ENCODE peak calls at places on chromosomes 16 and 17, in six cellular contexts. One of them, this sample, is unnamed.

GRCh38 chr16:868846-869822 is 68.6 kb upstream of the GNG13 start:
- DNase-seq in sigmoid colon: peak; percentile 53
- DNase-seq in heart left ventricle: peak; percentile 21
- DNase-seq in thoracic aorta: no peak
- DNase-seq in colonic mucosa: no peak
- DNase-seq in CD4-positive, alpha-beta memory T cell: no peak
- DNase-seq in this sample: peak; percentile 44

GRCh38 chr17:16879686-16880085 is 92.2 kb downstream of the TNFRSF13B start:
- DNase-seq in sigmoid colon: no peak
- DNase-seq in heart left ventricle: no peak
- DNase-seq in thoracic aorta: no peak
- DNase-seq in colonic mucosa: no peak
- DNase-seq in CD4-positive, alpha-beta memory T cell: no peak
- DNase-seq in this sample: no peak

GRCh38 chr16:48537275-48537674 is 72.7 kb downstream of the N4BP1 start:
- DNase-seq in sigmoid colon: peak; percentile 67
- DNase-seq in heart left ventricle: no peak
- DNase-seq in thoracic aorta: no peak
- DNase-seq in colonic mucosa: no peak
- DNase-seq in CD4-positive, alpha-beta memory T cell: no peak
- DNase-seq in this sample: no peak

GRCh38 chr16:50497592-50497991 is 50.6 kb upstream of the NKD1 start:
- DNase-seq in sigmoid colon: no peak
- DNase-seq in heart left ventricle: no peak
- DNase-seq in thoracic aorta: peak; percentile 23
- DNase-seq in colonic mucosa: no peak
- DNase-seq in CD4-positive, alpha-beta memory T cell: no peak
- DNase-seq in this sample: no peak

GRCh38 chr17:31549121-31549524 is 157.6 kb downstream of the RAB11FIP4 start:
- DNase-seq in sigmoid colon: no peak
- DNase-seq in heart left ventricle: no peak
- DNase-seq in thoracic aorta: no peak
- DNase-seq in colonic mucosa: no peak
- DNase-seq in CD4-positive, alpha-beta memory T cell: no peak
- DNase-seq in this sample: no peak

GRCh38 chr17:81966343-81967243 is 5.6 kb upstream of the NOTUM start:
- DNase-seq in sigmoid colon: peak; percentile 80
- DNase-seq in heart left ventricle: peak; percentile 75
- DNase-seq in thoracic aorta: no peak
- DNase-seq in colonic mucosa: peak; percentile 67
- DNase-seq in CD4-positive, alpha-beta memory T cell: no peak
- DNase-seq in this sample: peak; percentile 90

GRCh38 chr17:81302861-81303326 is 7.8 kb upstream of the SLC38A10 start:
- DNase-seq in sigmoid colon: no peak
- DNase-seq in heart left ventricle: no peak
- DNase-seq in thoracic aorta: no peak
- DNase-seq in colonic mucosa: no peak
- DNase-seq in CD4-positive, alpha-beta memory T cell: no peak
- DNase-seq in this sample: no peak

GRCh38 chr17:28326114-28326513 is 7.1 kb downstream of the TMEM97 start:
- DNase-seq in sigmoid colon: peak; percentile 9
- DNase-seq in heart left ventricle: no peak
- DNase-seq in thoracic aorta: no peak
- DNase-seq in colonic mucosa: no peak
- DNase-seq in CD4-positive, alpha-beta memory T cell: no peak
- DNase-seq in this sample: no peak

GRCh38 chr17:12627177-12627629 is 38.5 kb upstream of the MYOCD start:
- DNase-seq in sigmoid colon: peak; percentile 75
- DNase-seq in heart left ventricle: peak; percentile 44
- DNase-seq in thoracic aorta: peak; percentile 89
- DNase-seq in colonic mucosa: no peak
- DNase-seq in CD4-positive, alpha-beta memory T cell: no peak
- DNase-seq in this sample: no peak

GRCh38 chr17:29133146-29133713 is 47.0 kb downstream of the MYO18A start:
- DNase-seq in sigmoid colon: no peak
- DNase-seq in heart left ventricle: peak; percentile 86
- DNase-seq in thoracic aorta: peak; percentile 64
- DNase-seq in colonic mucosa: no peak
- DNase-seq in CD4-positive, alpha-beta memory T cell: no peak
- DNase-seq in this sample: peak; percentile 52

GRCh38 chr16:3007957-3008748 is 4.6 kb upstream of the CLDN9 start:
- DNase-seq in sigmoid colon: no peak
- DNase-seq in heart left ventricle: no peak
- DNase-seq in thoracic aorta: no peak
- DNase-seq in colonic mucosa: no peak
- DNase-seq in CD4-positive, alpha-beta memory T cell: peak; percentile 22
- DNase-seq in this sample: no peak

GRCh38 chr16:25941800-25942558 is 250.2 kb downstream of the HS3ST4 start:
- DNase-seq in sigmoid colon: no peak
- DNase-seq in heart left ventricle: no peak
- DNase-seq in thoracic aorta: no peak
- DNase-seq in colonic mucosa: no peak
- DNase-seq in CD4-positive, alpha-beta memory T cell: no peak
- DNase-seq in this sample: no peak

GRCh38 chr17:9179602-9180001 is 158.3 kb downstream of the NTN1 start:
- DNase-seq in sigmoid colon: no peak
- DNase-seq in heart left ventricle: no peak
- DNase-seq in thoracic aorta: no peak
- DNase-seq in colonic mucosa: no peak
- DNase-seq in CD4-positive, alpha-beta memory T cell: no peak
- DNase-seq in this sample: no peak

GRCh38 chr17:4777969-4778760 is 6.5 kb downstream of the TM4SF5 start:
- DNase-seq in sigmoid colon: no peak
- DNase-seq in heart left ventricle: no peak
- DNase-seq in thoracic aorta: no peak
- DNase-seq in colonic mucosa: no peak
- DNase-seq in CD4-positive, alpha-beta memory T cell: no peak
- DNase-seq in this sample: no peak

GRCh38 chr17:80387071-80387470 is 27.9 kb upstream of the ENDOV start:
- DNase-seq in sigmoid colon: no peak
- DNase-seq in heart left ventricle: no peak
- DNase-seq in thoracic aorta: no peak
- DNase-seq in colonic mucosa: no peak
- DNase-seq in CD4-positive, alpha-beta memory T cell: no peak
- DNase-seq in this sample: no peak

GRCh38 chr16:68954871-68955635 is 111.7 kb downstream of the TANGO6 start:
- DNase-seq in sigmoid colon: no peak
- DNase-seq in heart left ventricle: no peak
- DNase-seq in thoracic aorta: no peak
- DNase-seq in colonic mucosa: no peak
- DNase-seq in CD4-positive, alpha-beta memory T cell: no peak
- DNase-seq in this sample: no peak

GRCh38 chr16:27365142-27366089 is 36.6 kb upstream of the IL21R start:
- DNase-seq in sigmoid colon: no peak
- DNase-seq in heart left ventricle: no peak
- DNase-seq in thoracic aorta: no peak
- DNase-seq in colonic mucosa: no peak
- DNase-seq in CD4-positive, alpha-beta memory T cell: no peak
- DNase-seq in this sample: no peak

GRCh38 chr16:9134306-9134705 is 42.9 kb downstream of the HAPSTR1 start:
- DNase-seq in sigmoid colon: peak; percentile 35
- DNase-seq in heart left ventricle: no peak
- DNase-seq in thoracic aorta: no peak
- DNase-seq in colonic mucosa: no peak
- DNase-seq in CD4-positive, alpha-beta memory T cell: no peak
- DNase-seq in this sample: no peak

GRCh38 chr16:17836868-17837602 is 366.3 kb upstream of the XYLT1 start:
- DNase-seq in sigmoid colon: no peak
- DNase-seq in heart left ventricle: no peak
- DNase-seq in thoracic aorta: no peak
- DNase-seq in colonic mucosa: no peak
- DNase-seq in CD4-positive, alpha-beta memory T cell: no peak
- DNase-seq in this sample: no peak

GRCh38 chr17:46727572-46728348 is 90.7 kb downstream of the WNT3 start:
- DNase-seq in sigmoid colon: no peak
- DNase-seq in heart left ventricle: no peak
- DNase-seq in thoracic aorta: no peak
- DNase-seq in colonic mucosa: no peak
- DNase-seq in CD4-positive, alpha-beta memory T cell: no peak
- DNase-seq in this sample: no peak

GRCh38 chr17:63434951-63435571 is 11.0 kb downstream of the CYB561 start:
- DNase-seq in sigmoid colon: peak; percentile 81
- DNase-seq in heart left ventricle: peak; percentile 88
- DNase-seq in thoracic aorta: peak; percentile 45
- DNase-seq in colonic mucosa: peak; percentile 88
- DNase-seq in CD4-positive, alpha-beta memory T cell: peak; percentile 70
- DNase-seq in this sample: peak; percentile 87

GRCh38 chr16:66382171-66382965 is 15.9 kb downstream of the CDH5 start:
- DNase-seq in sigmoid colon: peak; percentile 50
- DNase-seq in heart left ventricle: peak; percentile 64
- DNase-seq in thoracic aorta: no peak
- DNase-seq in colonic mucosa: no peak
- DNase-seq in CD4-positive, alpha-beta memory T cell: no peak
- DNase-seq in this sample: peak; percentile 59

GRCh38 chr16:66380421-66380820 is 13.9 kb downstream of the CDH5 start:
- DNase-seq in sigmoid colon: no peak
- DNase-seq in heart left ventricle: no peak
- DNase-seq in thoracic aorta: no peak
- DNase-seq in colonic mucosa: no peak
- DNase-seq in CD4-positive, alpha-beta memory T cell: no peak
- DNase-seq in this sample: no peak

GRCh38 chr16:66382966-66383299 is 16.4 kb downstream of the CDH5 start:
- DNase-seq in sigmoid colon: no peak
- DNase-seq in heart left ventricle: no peak
- DNase-seq in thoracic aorta: no peak
- DNase-seq in colonic mucosa: no peak
- DNase-seq in CD4-positive, alpha-beta memory T cell: no peak
- DNase-seq in this sample: no peak

GRCh38 chr16:66383551-66383950 is 17.1 kb downstream of the CDH5 start:
- DNase-seq in sigmoid colon: peak; percentile 56
- DNase-seq in heart left ventricle: no peak
- DNase-seq in thoracic aorta: no peak
- DNase-seq in colonic mucosa: no peak
- DNase-seq in CD4-positive, alpha-beta memory T cell: no peak
- DNase-seq in this sample: no peak

GRCh38 chr16:66381585-66382170 is 15.2 kb downstream of the CDH5 start:
- DNase-seq in sigmoid colon: no peak
- DNase-seq in heart left ventricle: no peak
- DNase-seq in thoracic aorta: no peak
- DNase-seq in colonic mucosa: no peak
- DNase-seq in CD4-positive, alpha-beta memory T cell: no peak
- DNase-seq in this sample: no peak
- H3K27ac ChIP-seq in sigmoid colon: peak overlapping the region; percentile 5
- H3K27ac ChIP-seq in heart left ventricle: peak overlapping the region; percentile 82
- H3K27ac ChIP-seq in thoracic aorta: no peak overlapping the region
- H3K27ac ChIP-seq in colonic mucosa: no peak overlapping the region
- H3K27ac ChIP-seq in CD4-positive, alpha-beta memory T cell: no peak overlapping the region
- H3K27ac ChIP-seq in this sample: peak overlapping the region; percentile 79

DNA sequence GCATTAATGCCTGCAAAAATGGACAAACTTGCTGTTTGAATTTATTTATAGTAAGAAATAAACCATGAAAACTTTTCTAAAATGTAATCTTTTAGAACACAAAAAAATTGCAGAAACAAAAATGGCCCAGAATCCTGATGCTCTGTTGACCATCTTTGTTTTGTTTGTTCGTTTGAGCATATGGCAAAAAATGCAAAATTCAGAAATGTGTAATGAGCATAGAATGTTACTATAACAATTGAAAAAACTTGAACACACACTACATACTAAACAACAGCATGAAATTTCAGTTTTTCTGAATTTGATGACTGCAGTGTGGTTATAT is 1.1 kb upstream of the KPNA2 start:
- DNase-seq in sigmoid colon: no peak
- DNase-seq in heart left ventricle: no peak
- DNase-seq in thoracic aorta: no peak
- DNase-seq in colonic mucosa: no peak
- DNase-seq in CD4-positive, alpha-beta memory T cell: no peak
- DNase-seq in this sample: no peak
- H3K4me3 ChIP-seq in sigmoid colon: peak overlapping the region; percentile 36
- H3K4me3 ChIP-seq in heart left ventricle: no peak overlapping the region
- H3K4me3 ChIP-seq in thoracic aorta: peak overlapping the region; percentile 80
- H3K4me3 ChIP-seq in colonic mucosa: no peak overlapping the region
- H3K4me3 ChIP-seq in CD4-positive, alpha-beta memory T cell: no peak overlapping the region
- H3K4me3 ChIP-seq in this sample: no peak overlapping the region

GRCh38 chr16:90019543-90020259 is 445 bp upstream of the DBNDD1 start:
- DNase-seq in sigmoid colon: no peak
- DNase-seq in heart left ventricle: no peak
- DNase-seq in thoracic aorta: no peak
- DNase-seq in colonic mucosa: peak; percentile 40
- DNase-seq in CD4-positive, alpha-beta memory T cell: peak; percentile 48
- DNase-seq in this sample: no peak

GRCh38 chr16:90023078-90023447 is 3.8 kb upstream of the DBNDD1 start:
- DNase-seq in sigmoid colon: no peak
- DNase-seq in heart left ventricle: no peak
- DNase-seq in thoracic aorta: no peak
- DNase-seq in colonic mucosa: no peak
- DNase-seq in CD4-positive, alpha-beta memory T cell: no peak
- DNase-seq in this sample: no peak

GRCh38 chr16:90020260-90020837 is 1.1 kb upstream of the DBNDD1 start:
- DNase-seq in sigmoid colon: no peak
- DNase-seq in heart left ventricle: no peak
- DNase-seq in thoracic aorta: no peak
- DNase-seq in colonic mucosa: no peak
- DNase-seq in CD4-positive, alpha-beta memory T cell: no peak
- DNase-seq in this sample: no peak

GRCh38 chr16:90020838-90021382 is 1.7 kb upstream of the DBNDD1 start:
- DNase-seq in sigmoid colon: no peak
- DNase-seq in heart left ventricle: no peak
- DNase-seq in thoracic aorta: no peak
- DNase-seq in colonic mucosa: no peak
- DNase-seq in CD4-positive, alpha-beta memory T cell: no peak
- DNase-seq in this sample: no peak

GRCh38 chr16:90022209-90023077 is 3.2 kb upstream of the DBNDD1 start:
- DNase-seq in sigmoid colon: peak; percentile 94
- DNase-seq in heart left ventricle: peak; percentile 94
- DNase-seq in thoracic aorta: peak; percentile 66
- DNase-seq in colonic mucosa: peak; percentile 95
- DNase-seq in CD4-positive, alpha-beta memory T cell: peak; percentile 73
- DNase-seq in this sample: peak; percentile 98
- H3K4me1 ChIP-seq in sigmoid colon: no peaks in the 10 kb centered on the region
- H3K4me1 ChIP-seq in heart left ventricle: peaks cover 36% of the 10 kb centered on the region
- H3K4me1 ChIP-seq in thoracic aorta: peaks cover 15% of the 10 kb centered on the region
- H3K4me1 ChIP-seq in colonic mucosa: peaks cover 3% of the 10 kb centered on the region
- H3K4me1 ChIP-seq in CD4-positive, alpha-beta memory T cell: peaks cover 40% of the 10 kb centered on the region
- H3K4me1 ChIP-seq in this sample: no peaks in the 10 kb centered on the region

GRCh38 chr16:75854117-75854516 is 127.8 kb upstream of the CPHXL start:
- DNase-seq in sigmoid colon: no peak
- DNase-seq in heart left ventricle: no peak
- DNase-seq in thoracic aorta: no peak
- DNase-seq in colonic mucosa: no peak
- DNase-seq in CD4-positive, alpha-beta memory T cell: no peak
- DNase-seq in this sample: no peak
- H3K27ac ChIP-seq in sigmoid colon: no peak overlapping the region
- H3K27ac ChIP-seq in heart left ventricle: no peak overlapping the region
- H3K27ac ChIP-seq in thoracic aorta: no peak overlapping the region
- H3K27ac ChIP-seq in colonic mucosa: no peak overlapping the region
- H3K27ac ChIP-seq in CD4-positive, alpha-beta memory T cell: no peak overlapping the region
- H3K27ac ChIP-seq in this sample: no peak overlapping the region